ENCODE peak calls at places on chromosomes 3 and 15, in five cellular contexts. O is activated CD4-positive, alpha-beta memory T cell treated with anti-CD3 and anti-CD28 coated beads, Interleukin-2, amount 10 ng/mL, durations not matched to agents 7 days and 5 days; Z is pons; E is SW480; H is HT1080. F is an unnamed sample.

GRCh38 chr3:39150170-39150802 is 3.1 kb downstream of the CSRNP1 start:
- DNase-seq in O (no peak), Z (no peak), E (no peak), H (no peak), F (peak; percentile 53)

GRCh38 chr3:53238051-53238850 is 17.6 kb downstream of the TKT start:
- DNase-seq in E (peak; percentile 29), O (no peak), Z (no peak), H (peak; percentile 97), F (peak; percentile 98)

GRCh38 chr3:33699275-33699674 is 18.8 kb downstream of the CLASP2 start:
- DNase-seq in O (no peak), Z (no peak), H (no peak), E (peak; percentile 4), F (no peak)

GRCh38 chr3:128858167-128858566 is 21.3 kb upstream of the ACAD9 start:
- DNase-seq in O (no peak), E (no peak), H (no peak), Z (no peak), F (no peak)

GRCh38 chr3:158471639-158472294 is 99.2 kb upstream of the MLF1 start:
- DNase-seq in H (peak; percentile 88), O (no peak), Z (no peak), E (no peak), F (no peak)

GRCh38 chr15:80442728-80443403 is 38.7 kb downstream of the ARNT2 start:
- DNase-seq in Z (no peak), O (no peak), H (no peak), E (no peak), F (peak; percentile 54)

GRCh38 chr15:36029606-36030005 is 483.6 kb upstream of the DPH6 start:
- DNase-seq in E (no peak), Z (no peak), O (no peak), H (no peak), F (no peak)

GRCh38 chr3:68424796-68425460 is 507.4 kb downstream of the TAFA4 start:
- DNase-seq in E (peak; percentile 5), H (no peak), O (no peak), Z (no peak), F (no peak)

GRCh38 chr3:51938780-51939425 is 2.8 kb downstream of the RRP9 start:
- DNase-seq in O (no peak), E (no peak), Z (no peak), H (no peak), F (no peak)

GRCh38 chr15:101697488-101697887 is 26.8 kb downstream of the TARS3 start:
- DNase-seq in E (no peak), O (no peak), Z (no peak), H (no peak), F (no peak)

GRCh38 chr15:96234109-96234892 is 96.2 kb upstream of the NR2F2 start:
- DNase-seq in O (no peak), H (no peak), E (no peak), Z (no peak), F (no peak)

GRCh38 chr15:99452728-99453643 is 112.8 kb upstream of the MEF2A start:
- DNase-seq in H (no peak), E (no peak), O (peak; percentile 20), Z (peak; percentile 81), F (peak; percentile 65)

GRCh38 chr3:62241279-62241678 is 132.1 kb downstream of the FEZF2 start:
- DNase-seq in Z (no peak), O (no peak), H (no peak), E (no peak), F (no peak)

GRCh38 chr15:68731318-68731897 is 89.3 kb downstream of the ANP32A start:
- DNase-seq in Z (no peak), E (no peak), H (no peak), O (no peak), F (no peak)

GRCh38 chr3:112350181-112350825 is 17.3 kb downstream of the CD200 start:
- DNase-seq in Z (peak; percentile 66), E (no peak), H (no peak), O (no peak), F (no peak)

GRCh38 chr15:91889143-91889815 is 35.8 kb downstream of the SLCO3A1 start:
- DNase-seq in E (no peak), Z (no peak), H (no peak), O (no peak), F (no peak)

GRCh38 chr3:46490338-46491084 is 7.3 kb upstream of the RTP3 start:
- DNase-seq in H (peak; percentile 60), E (peak; percentile 57), O (no peak), Z (no peak), F (no peak)

GRCh38 chr15:80778964-80779657 is at the start of gene CEMIP:
- DNase-seq in H (peak; percentile 68), O (peak; percentile 60), Z (peak; percentile 47), E (peak; percentile 69), F (peak; percentile 75)

F was measured in kidney tubule cell.